ENCODE peak calls at places on chromosomes 11 and 22, in seven cellular contexts. X is HepG2, A is GM12878, F is HCT116, I is H1, M is K562, Y is SK-N-SH. Z is an unnamed sample.

GRCh38 chr11:134669796-134670195 is 257.8 kb upstream of the B3GAT1 start:
- DNase-seq in Y (no peak), F (no peak), I (no peak), X (no peak), M (no peak), A (no peak), Z (no peak)

GRCh38 chr22:37601540-37602442 is 6.8 kb upstream of the GGA1 start:
- DNase-seq in F (peak; percentile 56), M (peak; percentile 81), Y (no peak), A (peak; percentile 42), X (peak; percentile 91), I (peak; percentile 65), Z (peak; percentile 44)

GRCh38 chr11:75328426-75329277 is 22.8 kb downstream of the ARRB1 start:
- DNase-seq in I (no peak), X (peak; percentile 78), Y (peak; percentile 87), A (peak; percentile 69), M (peak; percentile 73), F (peak; percentile 35), Z (peak; percentile 87)

GRCh38 chr11:19380375-19380774 is 139.6 kb upstream of the E2F8 start:
- DNase-seq in Y (no peak), X (no peak), F (peak; percentile 29), A (no peak), M (no peak), I (no peak), Z (no peak)

GRCh38 chr11:10488581-10489443 is 33.7 kb downstream of the AMPD3 start:
- DNase-seq in I (no peak), M (no peak), A (peak; percentile 63), Y (no peak), X (no peak), F (no peak), Z (no peak)

GRCh38 chr22:24894220-24894975 is 52.1 kb downstream of the LHFPL7 start:
- DNase-seq in A (no peak), I (no peak), M (peak; percentile 22), F (peak; percentile 89), X (peak; percentile 96), Y (peak; percentile 81), Z (peak; percentile 6)

GRCh38 chr11:8090756-8091155 is 9.7 kb downstream of the TUB start:
- DNase-seq in F (peak; percentile 8), Y (peak; percentile 79), X (peak; percentile 20), M (peak; percentile 48), A (no peak), I (peak; percentile 44), Z (peak; percentile 71)

GRCh38 chr11:6414874-6415328 is 4.0 kb downstream of the APBB1 start:
- DNase-seq in Y (no peak), F (no peak), A (no peak), I (no peak), X (no peak), M (no peak), Z (no peak)

GRCh38 chr22:19001204-19001603 is 65.1 kb upstream of the PRODH start:
- DNase-seq in X (no peak), A (no peak), F (no peak), M (no peak), I (no peak), Y (no peak), Z (no peak)

GRCh38 chr11:73200256-73200655 is 17.8 kb upstream of the P2RY2 start:
- DNase-seq in F (no peak), X (no peak), A (no peak), I (no peak), M (no peak), Y (no peak), Z (no peak)

GRCh38 chr11:65516135-65516968 is 8.5 kb upstream of the SCYL1 start:
- DNase-seq in M (no peak), A (no peak), I (no peak), X (no peak), F (no peak), Y (no peak), Z (no peak)

GRCh38 chr11:86482684-86483083 is 108.0 kb downstream of the CCDC81 start:
- DNase-seq in M (no peak), A (no peak), F (no peak), I (no peak), X (no peak), Y (no peak), Z (no peak)

GRCh38 chr22:27751277-27752070 is 50.1 kb downstream of the MN1 start:
- DNase-seq in I (no peak), X (no peak), F (no peak), Y (no peak), A (no peak), M (no peak), Z (no peak)

GRCh38 chr11:29159552-29160465 is 857.0 kb downstream of the KCNA4 start:
- DNase-seq in F (peak; percentile 31), A (no peak), Y (peak; percentile 10), X (peak; percentile 20), M (peak; percentile 12), I (peak; percentile 19), Z (peak; percentile 42)

GRCh38 chr11:133821776-133822175 is 23.5 kb downstream of the SPATA19 start:
- DNase-seq in F (peak; percentile 27), X (peak; percentile 48), Y (peak; percentile 66), A (no peak), M (peak; percentile 64), I (peak; percentile 66), Z (peak; percentile 77)

GRCh38 chr11:97454988-97455387 is 1065.2 kb downstream of the JRKL start:
- DNase-seq in Y (peak; percentile 21), M (peak; percentile 1), X (peak; percentile 3), F (no peak), A (no peak), I (no peak), Z (no peak)

GRCh38 chr11:10441652-10442503 is 13.2 kb upstream of the AMPD3 start:
- DNase-seq in M (no peak), I (no peak), A (peak; percentile 82), F (no peak), Y (no peak), X (no peak), Z (no peak)

GRCh38 chr22:31852691-31853370 is 91.5 kb upstream of the YWHAH start:
- DNase-seq in M (no peak), F (no peak), I (no peak), X (no peak), A (no peak), Y (no peak), Z (no peak)

GRCh38 chr11:47606731-47607130 is 12.5 kb upstream of the C1QTNF4 start:
- DNase-seq in M (no peak), X (no peak), A (no peak), F (no peak), Y (no peak), I (no peak), Z (no peak)

GRCh38 chr11:94664336-94664735 is 97.2 kb downstream of the PIWIL4 start:
- DNase-seq in M (no peak), X (no peak), A (no peak), Y (no peak), F (peak; percentile 18), I (no peak), Z (no peak)

GRCh38 chr11:130677486-130678153 is 229.2 kb downstream of the ADAMTS15 start:
- DNase-seq in I (peak; percentile 43), F (no peak), Y (no peak), M (no peak), A (no peak), X (peak; percentile 32), Z (peak; percentile 52)

GRCh38 chr11:130180491-130180890 is 20.9 kb downstream of the ST14 start:
- DNase-seq in A (no peak), Y (no peak), M (no peak), F (no peak), I (no peak), X (no peak), Z (no peak)

GRCh38 chr11:36018967-36019596 is 75.2 kb downstream of the LDLRAD3 start:
- DNase-seq in F (no peak), A (no peak), Y (peak; percentile 77), X (no peak), M (no peak), I (no peak), Z (no peak)

GRCh38 chr11:24588075-24588474 is 91.2 kb downstream of the LUZP2 start:
- DNase-seq in M (no peak), A (no peak), I (no peak), F (no peak), Y (no peak), X (no peak), Z (no peak)

GRCh38 chr11:118401880-118402590 is 629 bp downstream of the ATP5MG start:
- DNase-seq in I (no peak), X (peak; percentile 76), M (no peak), A (no peak), F (no peak), Y (no peak), Z (no peak)

GRCh38 chr11:68312117-68312779 is at the start of gene LRP5:
- DNase-seq in I (no peak), X (no peak), Y (peak; percentile 94), F (no peak), M (peak; percentile 58), A (no peak), Z (no peak)

GRCh38 chr22:49713003-49713402 is 114.7 kb downstream of the BRD1 start:
- DNase-seq in A (no peak), M (no peak), Y (no peak), I (no peak), X (no peak), F (no peak), Z (no peak)
- H3K9me3 ChIP-seq in A (no peaks in the 10 kb centered on the region), M (no peaks in the 10 kb centered on the region), Y (no peaks in the 10 kb centered on the region), I (no peaks in the 10 kb centered on the region), X (no peaks in the 10 kb centered on the region), F (no peaks in the 10 kb centered on the region), Z (no peaks in the 10 kb centered on the region)

GRCh38 chr11:109795234-109795633 is 298.0 kb upstream of the ZC3H12C start:
- DNase-seq in Y (no peak), A (no peak), X (no peak), I (no peak), F (no peak), M (no peak), Z (no peak)
- TF ChIP-seq YY1 in Y (no peak), A (no peak), X (no peak), I (no peak), F (no peak), M (no peak), Z (no peak)

GRCh38 chr11:2644844-2645778 is 54.7 kb downstream of the KCNQ1OT1 start:
- DNase-seq in M (no peak), X (no peak), A (no peak), Y (no peak), I (no peak), F (no peak), Z (no peak)
- H3K9me3 ChIP-seq in M (peaks cover 18% of the 10 kb centered on the region), X (peaks cover 100% of the 10 kb centered on the region), A (no peaks in the 10 kb centered on the region), Y (peaks cover 50% of the 10 kb centered on the region), I (peaks cover 75% of the 10 kb centered on the region), F (peaks cover 11% of the 10 kb centered on the region), Z (peaks cover 99% of the 10 kb centered on the region)

DNA sequence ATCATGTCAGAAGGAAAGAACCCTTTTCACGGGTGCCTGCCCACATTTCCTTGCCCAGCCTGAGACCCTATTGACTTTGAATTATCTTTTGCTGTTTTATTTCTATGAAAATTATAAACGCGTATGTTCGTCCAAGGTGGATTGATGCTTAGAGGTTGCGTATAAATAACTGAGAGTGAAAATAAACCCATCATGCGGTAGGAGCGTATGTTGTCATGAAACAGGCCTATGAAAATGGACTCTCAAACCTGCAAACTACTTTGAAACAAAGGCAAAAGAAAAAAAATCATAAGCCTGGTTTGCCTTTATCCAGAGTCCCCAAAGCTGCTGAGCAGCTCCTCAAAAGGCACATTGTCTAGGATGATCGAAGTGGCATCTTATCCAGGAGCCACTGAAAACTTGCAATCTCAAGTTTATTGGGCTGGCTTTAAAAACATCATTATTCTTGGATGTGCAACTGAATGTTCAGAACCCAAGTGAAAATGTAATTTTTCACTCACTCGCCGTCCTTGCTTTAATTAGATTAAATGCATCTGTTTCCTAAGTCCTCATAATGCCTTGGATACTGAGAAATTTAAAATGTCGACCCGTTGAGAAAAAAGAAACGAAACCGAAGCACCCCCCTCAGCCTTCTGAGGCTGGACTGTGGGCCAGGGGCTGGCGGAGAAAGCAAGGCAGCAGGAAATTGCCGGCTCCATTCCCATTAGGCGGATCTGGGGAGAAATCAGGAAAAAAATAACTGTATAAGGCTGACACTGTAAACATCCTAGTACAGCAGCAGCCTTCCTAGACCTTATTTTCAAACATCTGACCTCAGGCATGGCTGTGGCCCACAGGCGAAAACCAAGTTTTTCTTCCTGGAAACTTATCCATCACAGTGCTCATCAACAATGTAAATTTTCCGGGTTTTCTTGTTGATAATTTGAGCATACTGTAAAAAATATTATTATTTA is 82.9 kb upstream of the PPARA start:
- DNase-seq in X (no peak), M (no peak), F (no peak), I (no peak), A (no peak), Y (no peak), Z (no peak)
- TF ChIP-seq YY1 in X (no peak), M (no peak), F (no peak), I (no peak), A (no peak), Y (no peak), Z (no peak)

Z was measured in NT2/D1.